ENCODE peak calls at places on chromosome 6, in five cellular contexts. One of them, this sample, is unnamed.

GRCh38 chr6:145491126-145491525 is 244.2 kb downstream of the EPM2A start:
- ATAC-seq in RWPE2: no peak
- ATAC-seq in CD4-positive, CD25-positive, alpha-beta regulatory T cell: no peak
- ATAC-seq in T-helper 17 cell: no peak
- ATAC-seq in activated CD4-positive, CD25-positive, alpha-beta regulatory T cell treated with anti-CD3 and anti-CD28 coated beads, Interleukin-2, amount 50 U/mL, for 24 hours: no peak
- ATAC-seq in this sample: no peak

GRCh38 chr6:836276-836853 is 143.4 kb upstream of the EXOC2 start:
- ATAC-seq in RWPE2: peak
- ATAC-seq in CD4-positive, CD25-positive, alpha-beta regulatory T cell: no peak
- ATAC-seq in T-helper 17 cell: no peak
- ATAC-seq in activated CD4-positive, CD25-positive, alpha-beta regulatory T cell treated with anti-CD3 and anti-CD28 coated beads, Interleukin-2, amount 50 U/mL, for 24 hours: no peak
- ATAC-seq in this sample: no peak

GRCh38 chr6:109513571-109514071 is 30.6 kb upstream of the ZBTB24 start:
- ATAC-seq in RWPE2: no peak
- ATAC-seq in CD4-positive, CD25-positive, alpha-beta regulatory T cell: no peak
- ATAC-seq in T-helper 17 cell: no peak
- ATAC-seq in activated CD4-positive, CD25-positive, alpha-beta regulatory T cell treated with anti-CD3 and anti-CD28 coated beads, Interleukin-2, amount 50 U/mL, for 24 hours: no peak
- ATAC-seq in this sample: no peak

GRCh38 chr6:168458101-168458500 is 17.1 kb downstream of the SMOC2 start:
- ATAC-seq in RWPE2: no peak
- ATAC-seq in CD4-positive, CD25-positive, alpha-beta regulatory T cell: no peak
- ATAC-seq in T-helper 17 cell: no peak
- ATAC-seq in activated CD4-positive, CD25-positive, alpha-beta regulatory T cell treated with anti-CD3 and anti-CD28 coated beads, Interleukin-2, amount 50 U/mL, for 24 hours: no peak
- ATAC-seq in this sample: no peak

GRCh38 chr6:26284537-26285142 is 80.4 kb upstream of the BTN3A2 start:
- ATAC-seq in RWPE2: peak
- ATAC-seq in CD4-positive, CD25-positive, alpha-beta regulatory T cell: no peak
- ATAC-seq in T-helper 17 cell: peak
- ATAC-seq in activated CD4-positive, CD25-positive, alpha-beta regulatory T cell treated with anti-CD3 and anti-CD28 coated beads, Interleukin-2, amount 50 U/mL, for 24 hours: no peak
- ATAC-seq in this sample: peak

GRCh38 chr6:157096522-157096921 is 226.8 kb downstream of the TMEM242 start:
- ATAC-seq in RWPE2: no peak
- ATAC-seq in CD4-positive, CD25-positive, alpha-beta regulatory T cell: no peak
- ATAC-seq in T-helper 17 cell: no peak
- ATAC-seq in activated CD4-positive, CD25-positive, alpha-beta regulatory T cell treated with anti-CD3 and anti-CD28 coated beads, Interleukin-2, amount 50 U/mL, for 24 hours: no peak
- ATAC-seq in this sample: no peak

GRCh38 chr6:138527376-138528092 is 28.2 kb upstream of the NHSL1 start:
- ATAC-seq in RWPE2: no peak
- ATAC-seq in CD4-positive, CD25-positive, alpha-beta regulatory T cell: no peak
- ATAC-seq in T-helper 17 cell: no peak
- ATAC-seq in activated CD4-positive, CD25-positive, alpha-beta regulatory T cell treated with anti-CD3 and anti-CD28 coated beads, Interleukin-2, amount 50 U/mL, for 24 hours: no peak
- ATAC-seq in this sample: no peak

GRCh38 chr6:62357826-62358225 is 71.8 kb upstream of the KHDRBS2 start:
- ATAC-seq in RWPE2: no peak
- ATAC-seq in CD4-positive, CD25-positive, alpha-beta regulatory T cell: no peak
- ATAC-seq in T-helper 17 cell: no peak
- ATAC-seq in activated CD4-positive, CD25-positive, alpha-beta regulatory T cell treated with anti-CD3 and anti-CD28 coated beads, Interleukin-2, amount 50 U/mL, for 24 hours: no peak
- ATAC-seq in this sample: no peak

GRCh38 chr6:20028143-20028542 is 184.1 kb downstream of the MBOAT1 start:
- ATAC-seq in RWPE2: no peak
- ATAC-seq in CD4-positive, CD25-positive, alpha-beta regulatory T cell: no peak
- ATAC-seq in T-helper 17 cell: no peak
- ATAC-seq in activated CD4-positive, CD25-positive, alpha-beta regulatory T cell treated with anti-CD3 and anti-CD28 coated beads, Interleukin-2, amount 50 U/mL, for 24 hours: no peak
- ATAC-seq in this sample: no peak

GRCh38 chr6:33840064-33840926 is 36.5 kb upstream of the MLN start:
- ATAC-seq in RWPE2: peak
- ATAC-seq in CD4-positive, CD25-positive, alpha-beta regulatory T cell: peak
- ATAC-seq in T-helper 17 cell: peak
- ATAC-seq in activated CD4-positive, CD25-positive, alpha-beta regulatory T cell treated with anti-CD3 and anti-CD28 coated beads, Interleukin-2, amount 50 U/mL, for 24 hours: peak
- ATAC-seq in this sample: peak

GRCh38 chr6:160461641-160462040 is 113.5 kb downstream of the SLC22A3 start:
- ATAC-seq in RWPE2: no peak
- ATAC-seq in CD4-positive, CD25-positive, alpha-beta regulatory T cell: peak
- ATAC-seq in T-helper 17 cell: no peak
- ATAC-seq in activated CD4-positive, CD25-positive, alpha-beta regulatory T cell treated with anti-CD3 and anti-CD28 coated beads, Interleukin-2, amount 50 U/mL, for 24 hours: peak
- ATAC-seq in this sample: no peak

GRCh38 chr6:139161169-139161568 is 26.3 kb downstream of the HECA start:
- ATAC-seq in RWPE2: peak
- ATAC-seq in CD4-positive, CD25-positive, alpha-beta regulatory T cell: peak
- ATAC-seq in T-helper 17 cell: peak
- ATAC-seq in activated CD4-positive, CD25-positive, alpha-beta regulatory T cell treated with anti-CD3 and anti-CD28 coated beads, Interleukin-2, amount 50 U/mL, for 24 hours: peak
- ATAC-seq in this sample: no peak

GRCh38 chr6:3331498-3331897 is 72.8 kb downstream of the PSMG4 start:
- ATAC-seq in RWPE2: no peak
- ATAC-seq in CD4-positive, CD25-positive, alpha-beta regulatory T cell: no peak
- ATAC-seq in T-helper 17 cell: no peak
- ATAC-seq in activated CD4-positive, CD25-positive, alpha-beta regulatory T cell treated with anti-CD3 and anti-CD28 coated beads, Interleukin-2, amount 50 U/mL, for 24 hours: no peak
- ATAC-seq in this sample: no peak

GRCh38 chr6:154370545-154370944 is 13.9 kb upstream of the IPCEF1 start:
- ATAC-seq in RWPE2: no peak
- ATAC-seq in CD4-positive, CD25-positive, alpha-beta regulatory T cell: no peak
- ATAC-seq in T-helper 17 cell: no peak
- ATAC-seq in activated CD4-positive, CD25-positive, alpha-beta regulatory T cell treated with anti-CD3 and anti-CD28 coated beads, Interleukin-2, amount 50 U/mL, for 24 hours: no peak
- ATAC-seq in this sample: peak

GRCh38 chr6:142713959-142714358 is 231.0 kb downstream of the HIVEP2 start:
- ATAC-seq in RWPE2: no peak
- ATAC-seq in CD4-positive, CD25-positive, alpha-beta regulatory T cell: no peak
- ATAC-seq in T-helper 17 cell: no peak
- ATAC-seq in activated CD4-positive, CD25-positive, alpha-beta regulatory T cell treated with anti-CD3 and anti-CD28 coated beads, Interleukin-2, amount 50 U/mL, for 24 hours: no peak
- ATAC-seq in this sample: no peak

GRCh38 chr6:99568103-99568933 is at the start of gene CCNC:
- ATAC-seq in RWPE2: peak
- ATAC-seq in CD4-positive, CD25-positive, alpha-beta regulatory T cell: peak
- ATAC-seq in T-helper 17 cell: peak
- ATAC-seq in activated CD4-positive, CD25-positive, alpha-beta regulatory T cell treated with anti-CD3 and anti-CD28 coated beads, Interleukin-2, amount 50 U/mL, for 24 hours: peak
- ATAC-seq in this sample: peak

GRCh38 chr6:118770835-118771234 is 119.4 kb upstream of the CEP85L start:
- ATAC-seq in RWPE2: no peak
- ATAC-seq in CD4-positive, CD25-positive, alpha-beta regulatory T cell: no peak
- ATAC-seq in T-helper 17 cell: no peak
- ATAC-seq in activated CD4-positive, CD25-positive, alpha-beta regulatory T cell treated with anti-CD3 and anti-CD28 coated beads, Interleukin-2, amount 50 U/mL, for 24 hours: no peak
- ATAC-seq in this sample: no peak

GRCh38 chr6:137734875-137735182 is 132.2 kb upstream of the TNFAIP3 start:
- ATAC-seq in RWPE2: no peak
- ATAC-seq in CD4-positive, CD25-positive, alpha-beta regulatory T cell: no peak
- ATAC-seq in T-helper 17 cell: no peak
- ATAC-seq in activated CD4-positive, CD25-positive, alpha-beta regulatory T cell treated with anti-CD3 and anti-CD28 coated beads, Interleukin-2, amount 50 U/mL, for 24 hours: no peak
- ATAC-seq in this sample: no peak

GRCh38 chr6:112037783-112038216 is 16.1 kb upstream of the CCN6 start:
- ATAC-seq in RWPE2: peak
- ATAC-seq in CD4-positive, CD25-positive, alpha-beta regulatory T cell: no peak
- ATAC-seq in T-helper 17 cell: no peak
- ATAC-seq in activated CD4-positive, CD25-positive, alpha-beta regulatory T cell treated with anti-CD3 and anti-CD28 coated beads, Interleukin-2, amount 50 U/mL, for 24 hours: no peak
- ATAC-seq in this sample: peak

GRCh38 chr6:6649824-6650349 is 61.4 kb downstream of the LY86 start:
- ATAC-seq in RWPE2: no peak
- ATAC-seq in CD4-positive, CD25-positive, alpha-beta regulatory T cell: no peak
- ATAC-seq in T-helper 17 cell: no peak
- ATAC-seq in activated CD4-positive, CD25-positive, alpha-beta regulatory T cell treated with anti-CD3 and anti-CD28 coated beads, Interleukin-2, amount 50 U/mL, for 24 hours: no peak
- ATAC-seq in this sample: no peak

GRCh38 chr6:166259296-166259977 is 48.8 kb downstream of the PRR18 start:
- ATAC-seq in RWPE2: no peak
- ATAC-seq in CD4-positive, CD25-positive, alpha-beta regulatory T cell: peak
- ATAC-seq in T-helper 17 cell: no peak
- ATAC-seq in activated CD4-positive, CD25-positive, alpha-beta regulatory T cell treated with anti-CD3 and anti-CD28 coated beads, Interleukin-2, amount 50 U/mL, for 24 hours: peak
- ATAC-seq in this sample: no peak

GRCh38 chr6:53581161-53581560 is 36.3 kb upstream of the GCLC start:
- ATAC-seq in RWPE2: no peak
- ATAC-seq in CD4-positive, CD25-positive, alpha-beta regulatory T cell: no peak
- ATAC-seq in T-helper 17 cell: no peak
- ATAC-seq in activated CD4-positive, CD25-positive, alpha-beta regulatory T cell treated with anti-CD3 and anti-CD28 coated beads, Interleukin-2, amount 50 U/mL, for 24 hours: no peak
- ATAC-seq in this sample: no peak

GRCh38 chr6:33492093-33492492 is 37.7 kb downstream of the ZBTB9 start:
- ATAC-seq in RWPE2: no peak
- ATAC-seq in CD4-positive, CD25-positive, alpha-beta regulatory T cell: no peak
- ATAC-seq in T-helper 17 cell: no peak
- ATAC-seq in activated CD4-positive, CD25-positive, alpha-beta regulatory T cell treated with anti-CD3 and anti-CD28 coated beads, Interleukin-2, amount 50 U/mL, for 24 hours: no peak
- ATAC-seq in this sample: no peak

GRCh38 chr6:841569-841968 is 148.6 kb upstream of the EXOC2 start:
- ATAC-seq in RWPE2: no peak
- ATAC-seq in CD4-positive, CD25-positive, alpha-beta regulatory T cell: no peak
- ATAC-seq in T-helper 17 cell: no peak
- ATAC-seq in activated CD4-positive, CD25-positive, alpha-beta regulatory T cell treated with anti-CD3 and anti-CD28 coated beads, Interleukin-2, amount 50 U/mL, for 24 hours: no peak
- ATAC-seq in this sample: no peak

GRCh38 chr6:111122458-111123286 is 35.4 kb downstream of the SLC16A10 start:
- ATAC-seq in RWPE2: no peak
- ATAC-seq in CD4-positive, CD25-positive, alpha-beta regulatory T cell: peak
- ATAC-seq in T-helper 17 cell: no peak
- ATAC-seq in activated CD4-positive, CD25-positive, alpha-beta regulatory T cell treated with anti-CD3 and anti-CD28 coated beads, Interleukin-2, amount 50 U/mL, for 24 hours: no peak
- ATAC-seq in this sample: no peak

GRCh38 chr6:138882369-138883017 is 86.6 kb downstream of the ECT2L start:
- ATAC-seq in RWPE2: no peak
- ATAC-seq in CD4-positive, CD25-positive, alpha-beta regulatory T cell: no peak
- ATAC-seq in T-helper 17 cell: no peak
- ATAC-seq in activated CD4-positive, CD25-positive, alpha-beta regulatory T cell treated with anti-CD3 and anti-CD28 coated beads, Interleukin-2, amount 50 U/mL, for 24 hours: no peak
- ATAC-seq in this sample: no peak

GRCh38 chr6:3484240-3484639 is 27.4 kb upstream of the SLC22A23 start:
- ATAC-seq in RWPE2: peak
- ATAC-seq in CD4-positive, CD25-positive, alpha-beta regulatory T cell: no peak
- ATAC-seq in T-helper 17 cell: no peak
- ATAC-seq in activated CD4-positive, CD25-positive, alpha-beta regulatory T cell treated with anti-CD3 and anti-CD28 coated beads, Interleukin-2, amount 50 U/mL, for 24 hours: no peak
- ATAC-seq in this sample: no peak

GRCh38 chr6:129828229-129828628 is 32.9 kb downstream of the TMEM244 start:
- ATAC-seq in RWPE2: no peak
- ATAC-seq in CD4-positive, CD25-positive, alpha-beta regulatory T cell: no peak
- ATAC-seq in T-helper 17 cell: no peak
- ATAC-seq in activated CD4-positive, CD25-positive, alpha-beta regulatory T cell treated with anti-CD3 and anti-CD28 coated beads, Interleukin-2, amount 50 U/mL, for 24 hours: no peak
- ATAC-seq in this sample: no peak

This sample was measured in SK-N-SH treated with all-trans-retinoic acid at 6 μM for 48 hours.